ENCODE peak calls at places on chromosomes 11 and 22, in seven cellular contexts. N, J, T, E, M, I and B are unnamed samples.

GRCh38 chr11:78080818-78081495 is 1.3 kb upstream of the NDUFC2 start:
- DNase-seq in I (no peak), J (peak; percentile 74), T (no peak), M (no peak), E (no peak), N (peak; percentile 4), B (no peak)

GRCh38 chr11:102513869-102514268 is 16.7 kb downstream of the MMP7 start:
- DNase-seq in E (no peak), N (no peak), T (peak; percentile 60), I (no peak), J (peak; percentile 51), M (no peak), B (no peak)

GRCh38 chr11:8233691-8234424 is 29.8 kb downstream of the LMO1 start:
- DNase-seq in N (no peak), T (peak; percentile 78), I (no peak), E (no peak), M (no peak), J (peak; percentile 12), B (no peak)

GRCh38 chr11:61132646-61133045 is 28.6 kb downstream of the VPS37C start:
- DNase-seq in E (no peak), M (no peak), J (no peak), I (no peak), T (no peak), N (no peak), B (no peak)

GRCh38 chr22:48748113-48748859 is 1079.4 kb downstream of the BRD1 start:
- DNase-seq in N (peak; percentile 85), I (no peak), E (no peak), M (no peak), T (no peak), J (no peak), B (no peak)

GRCh38 chr11:112085822-112086421 is 634 bp downstream of the TIMM8B start:
- DNase-seq in N (no peak), I (peak; percentile 23), T (peak; percentile 33), E (no peak), J (peak; percentile 18), M (peak; percentile 9), B (no peak)

GRCh38 chr11:123364145-123364544 is 65.9 kb upstream of the GRAMD1B start:
- DNase-seq in E (no peak), M (no peak), N (no peak), I (no peak), J (no peak), T (no peak), B (no peak)

GRCh38 chr11:117970400-117971024 is 15.7 kb upstream of the IL10RA start:
- DNase-seq in I (no peak), E (no peak), N (no peak), J (no peak), M (no peak), T (peak; percentile 62), B (no peak)

GRCh38 chr22:26708256-26709009 is 51.0 kb downstream of the MIAT start:
- DNase-seq in M (no peak), E (no peak), T (no peak), I (no peak), J (peak; percentile 69), N (no peak), B (no peak)

GRCh38 chr22:37163618-37164534 is 14.2 kb upstream of the IL2RB start:
- DNase-seq in J (no peak), I (no peak), N (no peak), T (no peak), M (peak; percentile 52), E (peak; percentile 47), B (peak; percentile 56)

GRCh38 chr22:22058649-22059475 is 76.3 kb upstream of the TOP3B start:
- DNase-seq in M (no peak), N (no peak), E (no peak), I (no peak), T (no peak), J (no peak), B (no peak)

GRCh38 chr11:74559110-74559933 is 33.1 kb upstream of the POLD3 start:
- DNase-seq in T (no peak), J (no peak), N (no peak), E (no peak), M (no peak), I (no peak), B (no peak)

GRCh38 chr11:83680351-83680750 is 394.2 kb upstream of the CCDC90B start:
- DNase-seq in I (no peak), E (no peak), T (no peak), N (no peak), J (no peak), M (no peak), B (no peak)

GRCh38 chr11:26726960-26727359 is 5.1 kb upstream of the SLC5A12 start:
- DNase-seq in M (no peak), T (no peak), E (no peak), J (no peak), N (no peak), I (no peak), B (no peak)

GRCh38 chr11:116882386-116882785 is 45.0 kb upstream of the APOA1 start:
- DNase-seq in M (no peak), N (no peak), I (no peak), T (peak; percentile 20), E (no peak), J (peak; percentile 93), B (no peak)

GRCh38 chr22:20998411-20999336 is 3.2 kb downstream of the THAP7 start:
- DNase-seq in I (no peak), T (peak; percentile 36), J (no peak), E (no peak), M (no peak), N (no peak), B (no peak)

GRCh38 chr11:11179239-11179638 is 173.8 kb downstream of the CSNK2A3 start:
- DNase-seq in E (no peak), N (no peak), I (no peak), M (no peak), T (peak; percentile 75), J (peak; percentile 68), B (no peak)

GRCh38 chr11:78216571-78217287 is 28.0 kb downstream of the USP35 start:
- DNase-seq in E (no peak), J (no peak), M (no peak), N (no peak), T (peak; percentile 68), I (no peak), B (no peak)

GRCh38 chr11:113487622-113488021 is 12.4 kb upstream of the DRD2 start:
- DNase-seq in N (no peak), J (no peak), T (no peak), E (no peak), M (no peak), I (no peak), B (no peak)

GRCh38 chr11:128157423-128158298 is 429.7 kb downstream of the ETS1 start:
- DNase-seq in N (no peak), E (peak; percentile 15), I (peak; percentile 41), T (peak; percentile 78), J (peak; percentile 79), M (peak; percentile 15), B (peak; percentile 65)

GRCh38 chr22:35457729-35458546 is 58.0 kb downstream of the MCM5 start:
- DNase-seq in N (no peak), T (peak; percentile 49), I (no peak), E (no peak), J (no peak), M (no peak), B (no peak)

GRCh38 chr11:36109850-36110606 is 166.2 kb downstream of the LDLRAD3 start:
- DNase-seq in M (no peak), T (no peak), J (no peak), E (no peak), N (no peak), I (no peak), B (no peak)

GRCh38 chr11:118051136-118051610 is 25.7 kb upstream of the TMPRSS4 start:
- DNase-seq in I (no peak), T (no peak), M (no peak), N (peak; percentile 59), E (no peak), J (no peak), B (no peak)